ENCODE peak calls at places on chromosomes 6 and 20, in nine cellular contexts. L is esophagus squamous epithelium; K is right atrium auricular region; X is CD4-positive, CD25-positive, alpha-beta regulatory T cell; Z is body of pancreas; Q is psoas muscle; E is IMR-90; Y is AG04450; D is stomach. O is an unnamed sample.

GRCh38 chr20:24502184-24502583 is 32.8 kb downstream of the SYNDIG1 start:
- DNase-seq in L (no peak), K (peak; percentile 86), X (no peak), Z (no peak), Q (peak; percentile 59), E (peak; percentile 59), Y (no peak), D (no peak), O (no peak)

GRCh38 chr6:148528292-148528691 is 185.7 kb downstream of the SASH1 start:
- DNase-seq in L (no peak), K (no peak), X (no peak), Z (no peak), Q (no peak), E (peak; percentile 44), Y (no peak), D (no peak), O (no peak)

GRCh38 chr6:152360016-152360415 is 277.1 kb downstream of the SYNE1 start:
- DNase-seq in L (no peak), K (no peak), X (no peak), Z (no peak), Q (no peak), E (no peak), Y (no peak), D (no peak), O (no peak)

GRCh38 chr6:67591910-67592309 is 1043.2 kb upstream of the ADGRB3 start:
- DNase-seq in L (no peak), K (no peak), X (no peak), Z (no peak), Q (no peak), E (no peak), Y (no peak), D (no peak), O (no peak)

GRCh38 chr6:125018136-125018535 is 55.9 kb downstream of the RNF217 start:
- DNase-seq in L (no peak), K (no peak), X (no peak), Z (no peak), Q (no peak), E (no peak), Y (no peak), D (no peak), O (no peak)

GRCh38 chr6:126112171-126112632 is 125.9 kb downstream of the TRMT11 start:
- DNase-seq in L (no peak), K (no peak), X (no peak), Z (no peak), Q (no peak), E (peak; percentile 63), Y (no peak), D (no peak), O (no peak)

GRCh38 chr6:164085552-164086325 is 671.2 kb downstream of the QKI start:
- DNase-seq in L (no peak), K (peak; percentile 90), X (no peak), Z (peak; percentile 52), Q (peak; percentile 82), E (no peak), Y (no peak), D (no peak), O (no peak)

GRCh38 chr6:63640062-63640461 is 4.5 kb downstream of the PHF3 start:
- DNase-seq in L (no peak), K (no peak), X (no peak), Z (no peak), Q (no peak), E (peak; percentile 79), Y (no peak), D (no peak), O (no peak)

GRCh38 chr6:73388800-73389512 is 5.7 kb upstream of the DDX43 start:
- DNase-seq in L (no peak), K (peak; percentile 60), X (peak; percentile 84), Z (peak; percentile 52), Q (peak; percentile 25), E (peak; percentile 51), Y (peak; percentile 18), D (peak; percentile 58), O (peak; percentile 37)

GRCh38 chr6:140897349-140897748 is 1235.4 kb upstream of the GJE1 start:
- DNase-seq in L (no peak), K (no peak), X (no peak), Z (no peak), Q (no peak), E (no peak), Y (no peak), D (no peak), O (no peak)

GRCh38 chr6:20680697-20681165 is 146.5 kb downstream of the CDKAL1 start:
- DNase-seq in L (no peak), K (no peak), X (peak; percentile 38), Z (no peak), Q (no peak), E (peak; percentile 23), Y (no peak), D (no peak), O (no peak)

GRCh38 chr20:6466065-6466810 is 301.2 kb upstream of the BMP2 start:
- DNase-seq in L (no peak), K (no peak), X (no peak), Z (no peak), Q (no peak), E (peak; percentile 45), Y (no peak), D (no peak), O (no peak)

GRCh38 chr6:165821754-165822153 is 158.7 kb upstream of the PDE10A start:
- DNase-seq in L (no peak), K (no peak), X (no peak), Z (no peak), Q (no peak), E (peak; percentile 58), Y (no peak), D (no peak), O (no peak)

GRCh38 chr20:35823937-35824336 is 52.1 kb downstream of the PHF20 start:
- DNase-seq in L (no peak), K (no peak), X (no peak), Z (no peak), Q (no peak), E (peak; percentile 43), Y (no peak), D (no peak), O (no peak)

GRCh38 chr20:50516180-50516934 is 6.2 kb downstream of the PTPN1 start:
- DNase-seq in L (no peak), K (no peak), X (peak; percentile 81), Z (no peak), Q (no peak), E (no peak), Y (no peak), D (no peak), O (no peak)

GRCh38 chr20:50517817-50518154 is 7.6 kb downstream of the PTPN1 start:
- DNase-seq in L (no peak), K (no peak), X (peak; percentile 62), Z (no peak), Q (no peak), E (no peak), Y (no peak), D (no peak), O (no peak)

GRCh38 chr20:50518270-50518721 is 8.1 kb downstream of the PTPN1 start:
- DNase-seq in L (no peak), K (no peak), X (peak; percentile 40), Z (no peak), Q (no peak), E (peak; percentile 72), Y (no peak), D (no peak), O (no peak)

GRCh38 chr20:50515471-50516106 is 5.4 kb downstream of the PTPN1 start:
- DNase-seq in L (no peak), K (no peak), X (no peak), Z (no peak), Q (no peak), E (no peak), Y (no peak), D (no peak), O (no peak)

DNA sequence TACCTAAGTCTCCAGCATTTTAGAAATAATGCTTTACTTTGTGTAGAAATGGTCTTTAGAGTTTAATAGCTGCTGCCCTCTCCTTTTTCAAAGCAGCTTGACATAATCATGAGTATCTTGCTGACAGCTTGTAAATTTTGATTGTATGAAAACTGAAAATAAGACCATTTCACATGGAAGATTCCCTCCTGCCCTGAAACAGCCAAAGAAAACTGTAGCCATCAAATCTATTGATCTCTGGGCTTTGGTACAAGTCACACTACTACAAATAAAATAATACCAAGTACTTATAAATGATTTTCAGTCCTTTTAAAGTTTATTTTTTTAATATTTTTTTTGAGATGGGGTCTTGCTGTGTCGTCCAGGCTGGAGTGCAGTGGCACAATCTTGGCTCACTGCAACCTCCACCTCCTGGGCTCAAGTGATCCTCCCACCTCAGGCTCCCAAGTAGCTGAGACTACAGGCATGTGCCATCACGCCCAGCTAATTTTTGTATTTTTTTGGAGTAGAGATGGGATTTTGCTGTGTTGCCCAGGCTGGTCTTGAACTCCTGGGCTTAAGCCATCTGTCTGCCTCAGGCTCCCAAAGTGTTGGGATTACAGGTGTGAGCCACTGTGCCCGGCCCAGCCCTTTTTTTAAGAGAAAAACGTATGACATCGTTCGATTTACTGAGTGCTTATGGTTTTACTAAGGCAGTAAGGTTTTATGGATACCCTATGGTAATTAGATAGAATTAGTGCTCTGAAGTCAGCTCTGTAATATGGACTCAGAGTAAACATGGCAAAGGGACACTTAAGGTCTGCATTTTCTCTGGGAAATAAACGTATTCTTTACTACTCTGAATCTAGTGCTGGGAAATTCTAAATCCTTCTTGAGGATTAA is 7.0 kb downstream of the PTPN1 start:
- DNase-seq in L (no peak), K (no peak), X (no peak), Z (no peak), Q (no peak), E (no peak), Y (no peak), D (no peak), O (no peak)
- H3K27ac ChIP-seq in L (peak overlapping the region; percentile 97), K (no peak overlapping the region), X (peak overlapping the region; percentile 77), Z (no peak overlapping the region), Q (no peak overlapping the region), E (peak overlapping the region; percentile 8), Y (no peak overlapping the region), D (peak overlapping the region; percentile 61), O (peak overlapping the region; percentile 84)

GRCh38 chr20:62104234-62104789 is 18.0 kb upstream of the LSM14B start:
- DNase-seq in L (no peak), K (no peak), X (no peak), Z (no peak), Q (no peak), E (no peak), Y (no peak), D (no peak), O (no peak)
- H3K27ac ChIP-seq in L (no peak overlapping the region), K (no peak overlapping the region), X (no peak overlapping the region), Z (no peak overlapping the region), Q (no peak overlapping the region), E (no peak overlapping the region), Y (no peak overlapping the region), D (no peak overlapping the region), O (no peak overlapping the region)

GRCh38 chr20:22027423-22027822 is 322.0 kb downstream of the PAX1 start:
- DNase-seq in L (no peak), K (no peak), X (no peak), Z (no peak), Q (no peak), E (no peak), Y (no peak), D (no peak), O (no peak)
- H3K27ac ChIP-seq in L (no peak overlapping the region), K (no peak overlapping the region), X (no peak overlapping the region), Z (no peak overlapping the region), Q (no peak overlapping the region), E (no peak overlapping the region), Y (no peak overlapping the region), D (no peak overlapping the region), O (no peak overlapping the region)

DNA sequence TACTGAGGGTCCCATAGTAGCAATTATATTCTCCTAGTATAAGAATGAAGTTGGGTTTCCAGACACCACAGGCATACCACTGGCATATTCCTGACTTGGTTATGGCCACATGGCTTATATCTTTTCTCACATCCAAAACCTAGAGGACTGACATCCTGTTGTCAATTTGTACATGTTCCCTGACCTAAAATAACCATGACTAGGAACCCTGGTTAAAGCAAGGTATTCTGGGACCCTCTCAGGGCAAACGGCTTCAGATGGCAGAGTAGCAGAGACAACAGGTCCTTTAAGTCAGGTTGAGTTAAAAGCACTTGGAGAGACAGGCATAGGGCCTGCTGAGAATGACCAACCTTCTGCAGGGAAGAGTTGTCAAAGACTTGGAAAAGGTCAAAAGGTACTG is 12.6 kb downstream of the MAP3K5 start:
- DNase-seq in L (no peak), K (no peak), X (no peak), Z (no peak), Q (no peak), E (no peak), Y (no peak), D (no peak), O (no peak)
- H3K27ac ChIP-seq in L (no peak overlapping the region), K (no peak overlapping the region), X (no peak overlapping the region), Z (no peak overlapping the region), Q (no peak overlapping the region), E (no peak overlapping the region), Y (no peak overlapping the region), D (no peak overlapping the region), O (peak overlapping the region; percentile 88)